ENCODE peak calls at places on chromosomes 3 and 15, in eight cellular contexts. A, G, J, H, E, K, V and Q are unnamed samples.

GRCh38 chr3:44235604-44236484 is 5.8 kb upstream of the TOPAZ1 start:
- DNase-seq in J (peak; percentile 37), E (peak; percentile 95), A (peak; percentile 18), G (no peak), V (no peak), K (peak; percentile 71), H (peak; percentile 42), Q (peak; percentile 72)

GRCh38 chr3:133271491-133271890 is 128.4 kb upstream of the BFSP2 start:
- DNase-seq in H (no peak), V (no peak), J (no peak), E (no peak), K (no peak), A (no peak), G (no peak), Q (no peak)

GRCh38 chr3:126433496-126434263 is 39.0 kb downstream of the CFAP100 start:
- DNase-seq in A (no peak), V (no peak), E (no peak), G (no peak), J (no peak), K (no peak), H (no peak), Q (no peak)

GRCh38 chr3:114308830-114309229 is 15.0 kb downstream of the TIGIT start:
- DNase-seq in A (peak; percentile 51), K (no peak), H (no peak), V (no peak), E (no peak), J (peak; percentile 38), G (no peak), Q (no peak)

GRCh38 chr15:67761343-67761742 is 64.0 kb upstream of the SKOR1 start:
- DNase-seq in E (no peak), K (peak; percentile 12), V (no peak), J (no peak), G (no peak), A (no peak), H (no peak), Q (no peak)

GRCh38 chr15:75561888-75562287 is 17.2 kb downstream of the PTPN9 start:
- DNase-seq in K (no peak), E (no peak), H (no peak), A (no peak), G (no peak), J (no peak), V (no peak), Q (no peak)

GRCh38 chr15:64430000-64430735 is 30.2 kb upstream of the ZNF609 start:
- DNase-seq in J (peak; percentile 7), E (peak; percentile 98), K (peak; percentile 12), V (no peak), H (peak; percentile 75), A (peak; percentile 34), G (no peak), Q (no peak)

GRCh38 chr3:178706411-178706810 is 170.2 kb downstream of the KCNMB2 start:
- DNase-seq in E (no peak), A (no peak), V (no peak), H (no peak), G (no peak), J (no peak), K (no peak), Q (no peak)

GRCh38 chr3:65593780-65594752 is 444.7 kb downstream of the MAGI1 start:
- DNase-seq in J (no peak), K (no peak), A (no peak), H (no peak), E (no peak), G (no peak), V (no peak), Q (peak; percentile 28)

GRCh38 chr3:126338796-126339241 is 18.4 kb downstream of the KLF15 start:
- DNase-seq in G (no peak), H (no peak), K (no peak), A (no peak), J (no peak), V (no peak), E (no peak), Q (no peak)

GRCh38 chr3:18442743-18443669 is 17.9 kb upstream of the SATB1 start:
- DNase-seq in K (no peak), H (no peak), J (no peak), A (no peak), E (no peak), G (no peak), V (no peak), Q (no peak)

GRCh38 chr15:59656935-59657634 is at the start of gene GTF2A2:
- DNase-seq in J (peak; percentile 76), K (peak; percentile 93), E (peak; percentile 96), G (peak; percentile 77), V (peak; percentile 78), A (peak; percentile 90), H (peak; percentile 50), Q (peak; percentile 94)

GRCh38 chr3:128504533-128504915 is 11.5 kb upstream of the GATA2 start:
- DNase-seq in G (no peak), J (no peak), A (no peak), E (no peak), V (no peak), H (no peak), K (no peak), Q (no peak)

GRCh38 chr3:123798540-123798939 is 85.6 kb downstream of the MYLK start:
- DNase-seq in A (no peak), J (no peak), K (no peak), G (no peak), V (no peak), H (no peak), E (no peak), Q (no peak)

GRCh38 chr3:63967675-63968611 is 55.4 kb downstream of the PSMD6 start:
- DNase-seq in V (no peak), G (no peak), J (no peak), E (peak; percentile 86), K (peak; percentile 69), H (no peak), A (peak; percentile 18), Q (peak; percentile 40)

GRCh38 chr15:51356983-51357382 is 15.5 kb downstream of the GLDN start:
- DNase-seq in H (no peak), A (no peak), G (no peak), E (no peak), J (no peak), V (no peak), K (no peak), Q (no peak)

GRCh38 chr3:41274944-41275668 is 75.8 kb downstream of the CTNNB1 start:
- DNase-seq in V (no peak), J (no peak), E (peak; percentile 86), H (no peak), A (no peak), G (no peak), K (no peak), Q (no peak)

GRCh38 chr3:19074257-19074938 is 73.9 kb upstream of the KCNH8 start:
- DNase-seq in A (no peak), J (no peak), K (no peak), E (no peak), H (peak; percentile 78), G (no peak), V (no peak), Q (no peak)

GRCh38 chr3:128491071-128491899 is 1.7 kb downstream of the GATA2 start:
- DNase-seq in E (no peak), H (no peak), V (no peak), K (peak; percentile 56), A (no peak), G (no peak), J (no peak), Q (no peak)

GRCh38 chr3:13553686-13554085 is 4.8 kb downstream of the FBLN2 start:
- DNase-seq in K (no peak), H (no peak), G (no peak), A (no peak), V (no peak), J (no peak), E (no peak), Q (no peak)

GRCh38 chr3:136122006-136122405 is 74.1 kb downstream of the MSL2 start:
- DNase-seq in A (no peak), E (no peak), V (no peak), G (no peak), K (no peak), H (no peak), J (no peak), Q (no peak)

GRCh38 chr3:46558184-46559029 is 7.7 kb downstream of the LRRC2 start:
- DNase-seq in J (peak; percentile 57), G (no peak), V (peak; percentile 10), A (peak; percentile 53), E (peak; percentile 94), K (peak; percentile 97), H (no peak), Q (peak; percentile 51)

GRCh38 chr3:139695007-139695406 is 17.2 kb upstream of the NMNAT3 start:
- DNase-seq in G (no peak), J (no peak), V (no peak), K (no peak), A (no peak), E (no peak), H (no peak), Q (no peak)

GRCh38 chr3:30768703-30769550 is 125.5 kb downstream of the GADL1 start:
- DNase-seq in E (peak; percentile 79), J (peak; percentile 25), H (no peak), K (peak; percentile 84), V (peak; percentile 2), G (peak; percentile 25), A (peak; percentile 44), Q (peak; percentile 51)

GRCh38 chr3:46829699-46830208 is 33.5 kb downstream of the MYL3 start:
- DNase-seq in J (no peak), E (no peak), G (no peak), V (no peak), K (no peak), A (peak; percentile 18), H (no peak), Q (no peak)